ENCODE peak calls at places on chromosomes 7 and 10, in five cellular contexts. X is colonic mucosa, P is PC-9, I is OCI-LY7, R is uterus. T is an unnamed sample.

GRCh38 chr10:129580897-129581296 is 113.9 kb downstream of the MGMT start:
- DNase-seq in X (no peak), P (no peak), I (no peak), R (no peak), T (no peak)

GRCh38 chr10:113754125-113754524 is 2.6 kb downstream of the PLEKHS1 start:
- DNase-seq in X (no peak), P (no peak), I (no peak), R (no peak), T (no peak)

GRCh38 chr7:113548561-113548960 is 370.2 kb downstream of the PPP1R3A start:
- DNase-seq in X (no peak), P (no peak), I (no peak), R (no peak), T (no peak)

GRCh38 chr10:103202319-103202718 is 9.2 kb upstream of the NT5C2 start:
- DNase-seq in X (no peak), P (no peak), I (no peak), R (no peak), T (no peak)

GRCh38 chr10:121527690-121528089 is 70.6 kb downstream of the FGFR2 start:
- DNase-seq in X (no peak), P (no peak), I (no peak), R (peak), T (no peak)

GRCh38 chr10:75910032-75910431 is 478.6 kb downstream of the LRMDA start:
- DNase-seq in X (no peak), P (no peak), I (no peak), R (no peak), T (no peak)

GRCh38 chr10:97003151-97003803 is 171.2 kb downstream of the LCOR start:
- DNase-seq in X (no peak), P (no peak), I (no peak), R (no peak), T (no peak)

GRCh38 chr10:66228887-66229286 is 696.9 kb upstream of the LRRTM3 start:
- DNase-seq in X (no peak), P (no peak), I (no peak), R (no peak), T (no peak)

GRCh38 chr10:87659571-87660483 is at the start of gene PAPSS2:
- DNase-seq in X (peak), P (no peak), I (no peak), R (peak), T (peak)

GRCh38 chr10:98424308-98425254 is 9.6 kb upstream of the PYROXD2 start:
- DNase-seq in X (no peak), P (no peak), I (no peak), R (no peak), T (peak)

GRCh38 chr10:132649651-132650360 is 112.2 kb downstream of the INPP5A start:
- DNase-seq in X (no peak), P (no peak), I (no peak), R (no peak), T (no peak)
- H3K4me3 ChIP-seq in X (no peak), P (no peak), I (no peak), R (no peak), T (no peak)

GRCh38 chr7:5705318-5705717 is 76.1 kb downstream of the RNF216 start:
- DNase-seq in X (no peak), P (no peak), I (no peak), R (no peak), T (no peak)

GRCh38 chr7:5704534-5704922 is 76.9 kb downstream of the RNF216 start:
- DNase-seq in X (peak), P (peak), I (peak), R (peak), T (peak)

GRCh38 chr7:5701085-5701914 is 80.2 kb downstream of the RNF216 start:
- DNase-seq in X (no peak), P (no peak), I (no peak), R (no peak), T (no peak)

GRCh38 chr7:5703572-5704533 is 77.6 kb downstream of the RNF216 start:
- DNase-seq in X (no peak), P (no peak), I (no peak), R (no peak), T (no peak)

GRCh38 chr7:5702876-5703571 is 78.4 kb downstream of the RNF216 start:
- DNase-seq in X (no peak), P (peak), I (no peak), R (no peak), T (no peak)
- H3K27ac ChIP-seq in X (no peak), P (no peak), I (no peak), R (peak), T (no peak)

GRCh38 chr10:118610577-118610976 is 15.1 kb upstream of the PRLHR start:
- DNase-seq in X (no peak), P (no peak), I (no peak), R (peak), T (no peak)

GRCh38 chr10:118621304-118621942 is 26.0 kb upstream of the PRLHR start:
- DNase-seq in X (no peak), P (peak), I (no peak), R (no peak), T (no peak)

DNA sequence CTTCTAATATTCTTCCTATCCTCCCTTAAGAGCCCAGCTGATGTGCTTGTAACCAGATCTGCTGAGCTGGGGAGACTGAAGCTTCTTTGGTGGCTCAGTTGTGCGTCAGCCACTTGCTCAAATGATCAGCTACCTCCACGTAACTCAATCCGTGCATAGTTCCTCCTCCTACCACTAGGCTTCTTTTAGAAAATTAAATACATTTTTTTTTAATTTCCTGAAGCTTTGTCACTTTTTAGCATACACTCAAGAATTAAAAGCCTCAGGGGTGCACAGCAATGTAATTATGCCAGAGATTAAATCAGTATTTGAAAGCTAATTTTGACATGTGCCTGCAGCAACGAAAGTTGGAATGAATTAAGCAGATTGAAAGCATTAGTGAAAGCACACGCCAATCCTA is 20.4 kb upstream of the PRLHR start:
- DNase-seq in X (no peak), P (no peak), I (no peak), R (no peak), T (no peak)
- TF ChIP-seq CTCF in X (no peak), P (peak), I (peak), R (no peak), T (no peak)

GRCh38 chr10:123136806-123137642 is 1.3 kb downstream of the HMX3 start:
- DNase-seq in X (no peak), P (no peak), I (no peak), R (no peak), T (no peak)

GRCh38 chr10:123136221-123136805 is 543 bp downstream of the HMX3 start:
- DNase-seq in X (no peak), P (no peak), I (no peak), R (no peak), T (no peak)

GRCh38 chr10:123134058-123134914 is 1.5 kb upstream of the HMX3 start:
- DNase-seq in X (no peak), P (no peak), I (no peak), R (no peak), T (no peak)

GRCh38 chr10:123134915-123135414 is 805 bp upstream of the HMX3 start:
- DNase-seq in X (no peak), P (no peak), I (no peak), R (no peak), T (no peak)

GRCh38 chr10:123135415-123136141 is at the start of gene HMX3:
- DNase-seq in X (no peak), P (no peak), I (no peak), R (no peak), T (no peak)
- H3K4me3 ChIP-seq in X (peak), P (no peak), I (peak), R (peak), T (peak)

GRCh38 chr7:147411011-147411614 is 1179.5 kb upstream of the C7orf33 start:
- DNase-seq in X (no peak), P (no peak), I (no peak), R (no peak), T (no peak)

GRCh38 chr7:147412782-147413186 is 1177.8 kb upstream of the C7orf33 start:
- DNase-seq in X (no peak), P (no peak), I (no peak), R (no peak), T (no peak)

GRCh38 chr7:147415991-147416390 is 1174.6 kb upstream of the C7orf33 start:
- DNase-seq in X (no peak), P (no peak), I (no peak), R (no peak), T (no peak)

GRCh38 chr7:147413243-147413642 is 1177.3 kb upstream of the C7orf33 start:
- DNase-seq in X (no peak), P (no peak), I (no peak), R (no peak), T (no peak)

DNA sequence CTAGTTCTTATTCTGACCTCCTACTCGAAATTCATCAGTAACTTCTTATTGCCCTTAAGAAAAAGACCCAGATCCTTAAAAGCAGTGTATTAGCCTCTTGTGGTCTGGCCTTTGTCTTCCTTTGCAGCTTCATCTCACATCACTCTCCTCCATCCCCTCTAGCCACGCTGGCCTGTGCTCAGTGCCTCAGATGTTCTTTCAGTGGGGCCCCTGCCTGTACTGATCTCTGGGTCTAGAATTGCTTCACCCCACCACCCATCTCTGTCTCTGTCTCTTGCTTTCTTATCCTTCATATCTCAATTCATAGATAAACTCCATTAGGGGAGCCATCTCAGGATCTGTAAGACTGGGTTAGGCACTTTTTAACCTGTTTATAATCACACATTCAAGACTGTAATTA is 1178.5 kb upstream of the C7orf33 start:
- DNase-seq in X (no peak), P (no peak), I (no peak), R (no peak), T (no peak)
- H3K27ac ChIP-seq in X (no peak), P (no peak), I (no peak), R (no peak), T (no peak)

DNA sequence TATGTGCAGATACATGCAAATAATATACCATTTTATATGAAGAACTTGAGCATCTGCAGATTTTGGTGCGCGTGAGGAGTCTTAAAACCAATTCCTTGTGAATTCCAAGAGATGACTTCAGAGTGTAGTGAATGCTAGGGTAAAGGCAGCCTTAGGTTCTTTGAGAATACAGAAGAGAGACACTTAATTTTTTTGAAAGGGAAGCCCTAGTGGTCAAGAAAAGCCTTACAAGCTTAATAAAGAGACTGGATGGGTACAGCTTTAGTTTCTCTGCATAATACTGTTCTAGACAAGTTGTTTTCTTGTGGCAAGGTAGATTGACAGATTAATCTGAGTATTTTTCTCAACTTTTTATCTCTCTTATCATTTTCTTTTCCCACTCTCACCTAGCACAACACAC is 636.5 kb downstream of the DNAJB9 start:
- DNase-seq in X (no peak), P (no peak), I (no peak), R (no peak), T (no peak)
- TF ChIP-seq CTCF in X (no peak), P (peak), I (peak), R (no peak), T (no peak)

DNA sequence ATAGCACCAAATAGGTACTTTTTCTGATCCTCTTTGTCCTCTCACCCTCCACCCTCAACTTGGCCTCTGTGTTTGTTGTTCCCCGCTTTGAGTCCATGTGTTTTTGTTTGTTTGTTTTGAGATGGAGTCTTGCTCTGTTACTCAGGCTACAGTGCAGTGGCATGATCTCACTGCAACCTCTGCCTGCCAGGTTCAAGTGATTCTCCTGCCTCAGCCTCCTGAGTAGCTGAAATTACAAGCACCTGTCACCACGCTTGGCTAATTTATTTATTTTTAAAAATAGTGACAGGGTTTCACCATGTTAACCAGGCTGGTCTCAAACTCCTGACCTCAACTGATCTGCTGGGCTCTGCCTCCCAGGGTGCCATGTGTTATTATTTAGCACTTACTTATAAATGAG is 5.3 kb downstream of the ZNF273 start:
- DNase-seq in X (no peak), P (no peak), I (peak), R (no peak), T (peak)
- H3K4me3 ChIP-seq in X (no peak), P (no peak), I (peak), R (no peak), T (no peak)